ENCODE peak calls at places on chromosomes 13 and 19, in seven cellular contexts. C is tibial artery, V is tibial nerve, X is heart left ventricle, K is fibroblast of pulmonary artery, F is lower lobe of right lung, N is SJSA1. O is an unnamed sample.
A peak's percentile ranks its signal among the peaks of the same experiment; 100 is the strongest.

GRCh38 chr13:37058801-37059135 is 720 bp downstream of the SUPT20H start:
- DNase-seq in C (no peak), V (no peak), X (no peak), K (no peak), F (no peak), N (no peak), O (peak; percentile 39)

GRCh38 chr19:1567116-1567847 is 843 bp downstream of the MEX3D start:
- DNase-seq in C (no peak), V (no peak), X (no peak), K (peak; percentile 44), F (no peak), N (no peak), O (peak; percentile 14)

GRCh38 chr19:35545855-35546381 is 492 bp downstream of the TMEM147 start:
- DNase-seq in C (no peak), V (no peak), X (no peak), K (no peak), F (peak; percentile 57), N (no peak), O (peak; percentile 31)

GRCh38 chr13:91078093-91078679 is 269.3 kb upstream of the MIR17HG start:
- DNase-seq in C (no peak), V (no peak), X (no peak), K (peak; percentile 25), F (no peak), N (no peak), O (peak; percentile 34)

GRCh38 chr19:52963229-52963760 is 614 bp upstream of the ZNF816 start:
- DNase-seq in C (no peak), V (no peak), X (no peak), K (no peak), F (no peak), N (no peak), O (no peak)

GRCh38 chr13:74795526-74795925 is 661.3 kb upstream of the KLF12 start:
- DNase-seq in C (no peak), V (no peak), X (no peak), K (no peak), F (no peak), N (no peak), O (no peak)

GRCh38 chr19:4717191-4717965 is 6.3 kb downstream of the DPP9 start:
- DNase-seq in C (no peak), V (peak; percentile 45), X (no peak), K (peak; percentile 45), F (peak; percentile 78), N (peak; percentile 80), O (peak; percentile 24)

GRCh38 chr13:102555914-102556553 is 40.8 kb upstream of the TPP2 start:
- DNase-seq in C (no peak), V (no peak), X (no peak), K (peak; percentile 45), F (no peak), N (no peak), O (peak; percentile 64)

GRCh38 chr19:28485300-28485699 is 727.7 kb downstream of the UQCRFS1 start:
- DNase-seq in C (peak; percentile 36), V (no peak), X (no peak), K (no peak), F (peak; percentile 51), N (no peak), O (peak; percentile 10)

GRCh38 chr19:19146000-19146608 is 7.8 kb upstream of the TMEM161A start:
- DNase-seq in C (peak; percentile 68), V (peak; percentile 60), X (peak; percentile 90), K (peak; percentile 61), F (peak; percentile 86), N (peak; percentile 78), O (peak; percentile 73)

GRCh38 chr13:95527955-95528354 is 24.6 kb upstream of the CLDN10 start:
- DNase-seq in C (no peak), V (no peak), X (no peak), K (no peak), F (no peak), N (no peak), O (no peak)

GRCh38 chr13:51364404-51365008 is 25.0 kb downstream of the SERPINE3 start:
- DNase-seq in C (no peak), V (no peak), X (no peak), K (peak; percentile 52), F (no peak), N (no peak), O (peak; percentile 72)

GRCh38 chr19:40279120-40279551 is 6.0 kb downstream of the AKT2 start:
- DNase-seq in C (peak; percentile 54), V (peak; percentile 49), X (peak; percentile 87), K (peak; percentile 75), F (peak; percentile 49), N (no peak), O (peak; percentile 51)

GRCh38 chr19:925912-926594 is at the start of gene ARID3A:
- DNase-seq in C (no peak), V (no peak), X (peak; percentile 77), K (peak; percentile 66), F (no peak), N (no peak), O (peak; percentile 75)

GRCh38 chr19:4597975-4598671 is 38.6 kb upstream of the SEMA6B start:
- DNase-seq in C (no peak), V (no peak), X (no peak), K (no peak), F (peak; percentile 49), N (no peak), O (peak; percentile 60)

GRCh38 chr19:6768236-6768785 is 1.1 kb upstream of the SH2D3A start:
- DNase-seq in C (no peak), V (no peak), X (no peak), K (no peak), F (no peak), N (no peak), O (no peak)

GRCh38 chr19:33054623-33055022 is 10.1 kb downstream of the RHPN2 start:
- DNase-seq in C (no peak), V (no peak), X (no peak), K (no peak), F (peak; percentile 48), N (no peak), O (no peak)

GRCh38 chr13:21753117-21753729 is 82.3 kb downstream of the FGF9 start:
- DNase-seq in C (no peak), V (no peak), X (no peak), K (no peak), F (no peak), N (no peak), O (no peak)

GRCh38 chr13:105579821-105580707 is 955.4 kb downstream of the EFNB2 start:
- DNase-seq in C (no peak), V (no peak), X (no peak), K (no peak), F (no peak), N (no peak), O (peak; percentile 17)

GRCh38 chr13:70623260-70623659 is 515.0 kb upstream of the KLHL1 start:
- DNase-seq in C (no peak), V (no peak), X (no peak), K (peak; percentile 36), F (no peak), N (no peak), O (peak; percentile 16)

GRCh38 chr13:62544928-62545327 is 1129.3 kb upstream of the PCDH20 start:
- DNase-seq in C (no peak), V (no peak), X (no peak), K (no peak), F (no peak), N (no peak), O (no peak)
- H3K4me3 ChIP-seq in C (no peak overlapping the region), V (no peak overlapping the region), X (no peak overlapping the region), K (no peak overlapping the region), F (no peak overlapping the region), N (no peak overlapping the region), O (no peak overlapping the region)

DNA sequence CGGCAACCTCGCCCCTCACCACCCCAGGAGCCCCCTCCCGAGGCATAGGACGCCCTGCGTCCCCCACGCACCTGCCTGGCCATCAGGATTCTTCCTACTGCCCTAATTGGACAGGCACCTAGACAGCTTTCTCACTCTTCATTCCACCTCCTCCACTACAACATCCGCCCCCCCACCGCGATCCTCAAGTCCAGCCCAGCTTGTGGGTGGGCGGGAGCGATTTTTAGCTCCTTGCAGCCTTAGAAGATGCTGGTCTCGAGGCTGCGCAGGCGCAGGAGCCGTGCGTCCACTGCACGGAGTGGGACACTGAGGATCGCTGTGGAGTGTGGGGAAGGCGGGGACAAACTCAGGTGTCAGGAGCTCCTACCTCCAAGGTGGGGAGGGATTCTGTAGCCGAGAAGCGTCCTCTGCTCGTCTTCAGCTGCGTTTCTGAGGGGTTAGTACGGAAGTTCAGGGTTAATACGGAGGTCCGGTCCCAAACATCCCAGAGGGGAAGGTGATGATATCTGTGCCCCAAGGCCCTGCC is at the start of gene RTBDN:
- DNase-seq in C (no peak), V (no peak), X (no peak), K (no peak), F (no peak), N (no peak), O (no peak)
- H3K4me3 ChIP-seq in C (peak within 1 kb of the TSS; percentile 33), V (peak within 1 kb of the TSS; percentile 4), X (peak within 1 kb of the TSS; percentile 55), K (peak within 1 kb of the TSS; percentile 37), F (peak within 1 kb of the TSS; percentile 47), N (peak within 1 kb of the TSS; percentile 37), O (peak within 1 kb of the TSS; percentile 38)

GRCh38 chr13:25902946-25903345 is 148.9 kb downstream of the SHISA2 start:
- DNase-seq in C (no peak), V (no peak), X (no peak), K (no peak), F (no peak), N (no peak), O (no peak)
- H3K4me3 ChIP-seq in C (no peak overlapping the region), V (no peak overlapping the region), X (no peak overlapping the region), K (no peak overlapping the region), F (no peak overlapping the region), N (no peak overlapping the region), O (no peak overlapping the region)

DNA sequence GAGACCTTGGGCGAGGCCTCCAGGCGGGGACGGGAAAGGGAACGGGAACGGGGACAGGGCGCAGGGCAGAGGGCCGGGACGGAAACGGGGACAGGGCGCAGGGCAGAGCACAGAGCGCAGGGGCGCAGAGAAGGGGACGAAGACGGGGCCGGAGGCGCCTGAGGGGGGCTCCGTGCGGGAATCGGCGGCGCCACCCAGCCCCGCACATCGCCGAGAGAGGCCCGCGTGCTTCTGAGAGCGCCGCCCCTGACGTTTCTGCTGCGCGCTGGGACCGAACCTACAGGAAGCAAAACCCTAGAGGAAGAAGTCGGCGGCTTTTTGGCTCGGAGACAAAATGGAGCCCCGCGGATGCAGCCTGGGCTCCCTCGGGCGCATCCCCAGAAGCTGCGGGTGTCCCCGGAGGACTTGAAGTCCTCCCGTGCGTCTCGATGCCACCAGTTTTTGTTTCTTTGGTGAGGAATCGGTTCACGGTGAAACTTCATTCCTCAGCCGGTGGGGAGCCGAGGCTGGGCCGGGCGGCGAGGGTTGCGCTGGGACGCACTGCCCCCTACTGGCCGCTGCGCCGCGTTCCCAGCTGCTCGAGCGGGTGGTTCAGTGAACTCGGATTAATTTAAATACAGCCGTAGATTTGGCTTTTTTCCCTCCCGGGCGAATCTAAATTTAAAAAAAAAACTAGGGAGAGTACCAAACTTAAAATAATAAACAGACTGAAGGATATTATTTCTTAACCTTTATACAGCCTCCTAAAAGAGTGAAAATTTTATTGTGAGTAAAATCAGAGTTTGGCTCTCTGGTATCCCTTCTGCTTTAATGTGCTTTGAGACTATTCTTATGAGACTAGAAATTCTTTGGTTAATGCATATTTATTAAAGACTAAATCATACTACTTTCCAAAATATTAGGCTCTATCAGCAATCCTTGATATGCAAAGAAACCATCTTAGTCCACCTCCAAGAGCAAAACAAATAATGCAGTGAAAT is 350.0 kb upstream of the ARGLU1 start:
- DNase-seq in C (peak; percentile 60), V (peak; percentile 61), X (peak; percentile 88), K (peak; percentile 80), F (peak; percentile 76), N (peak; percentile 76), O (peak; percentile 76)
- H3K4me3 ChIP-seq in C (peak overlapping the region; percentile 67), V (peak overlapping the region; percentile 52), X (peak overlapping the region; percentile 64), K (peak overlapping the region; percentile 66), F (peak overlapping the region; percentile 63), N (peak overlapping the region; percentile 46), O (peak overlapping the region; percentile 56)